ENCODE peak calls at places on chromosomes 6 and 20, in four cellular contexts. One of them, this sample, is unnamed.

GRCh38 chr20:4026093-4026601 is 10.8 kb upstream of the RNF24 start:
- DNase-seq in substantia nigra: no peak
- DNase-seq in activated CD8-positive, alpha-beta memory T cell treated with anti-CD3 and anti-CD28 coated beads for 1 hour: no peak
- DNase-seq in right lobe of liver: no peak
- DNase-seq in this sample: no peak

GRCh38 chr20:458766-459165 is 3.6 kb downstream of the TBC1D20 start:
- DNase-seq in substantia nigra: no peak
- DNase-seq in activated CD8-positive, alpha-beta memory T cell treated with anti-CD3 and anti-CD28 coated beads for 1 hour: no peak
- DNase-seq in right lobe of liver: no peak
- DNase-seq in this sample: no peak

GRCh38 chr20:44901972-44902371 is 7.9 kb upstream of the PABPC1L start:
- DNase-seq in substantia nigra: peak; percentile 17
- DNase-seq in activated CD8-positive, alpha-beta memory T cell treated with anti-CD3 and anti-CD28 coated beads for 1 hour: no peak
- DNase-seq in right lobe of liver: no peak
- DNase-seq in this sample: no peak

GRCh38 chr20:47213960-47214359 is 142.5 kb downstream of the ZMYND8 start:
- DNase-seq in substantia nigra: no peak
- DNase-seq in activated CD8-positive, alpha-beta memory T cell treated with anti-CD3 and anti-CD28 coated beads for 1 hour: no peak
- DNase-seq in right lobe of liver: no peak
- DNase-seq in this sample: no peak

GRCh38 chr20:43751167-43752050 is 24.6 kb upstream of the GTSF1L start:
- DNase-seq in substantia nigra: no peak
- DNase-seq in activated CD8-positive, alpha-beta memory T cell treated with anti-CD3 and anti-CD28 coated beads for 1 hour: no peak
- DNase-seq in right lobe of liver: no peak
- DNase-seq in this sample: no peak

GRCh38 chr20:10228330-10228729 is 9.7 kb downstream of the SNAP25 start:
- DNase-seq in substantia nigra: no peak
- DNase-seq in activated CD8-positive, alpha-beta memory T cell treated with anti-CD3 and anti-CD28 coated beads for 1 hour: no peak
- DNase-seq in right lobe of liver: no peak
- DNase-seq in this sample: no peak

GRCh38 chr6:33205172-33206026 is 944 bp downstream of the HSD17B8 start:
- DNase-seq in substantia nigra: no peak
- DNase-seq in activated CD8-positive, alpha-beta memory T cell treated with anti-CD3 and anti-CD28 coated beads for 1 hour: no peak
- DNase-seq in right lobe of liver: no peak
- DNase-seq in this sample: no peak

GRCh38 chr6:132445201-132445951 is 44.1 kb upstream of the MOXD1 start:
- DNase-seq in substantia nigra: no peak
- DNase-seq in activated CD8-positive, alpha-beta memory T cell treated with anti-CD3 and anti-CD28 coated beads for 1 hour: no peak
- DNase-seq in right lobe of liver: no peak
- DNase-seq in this sample: no peak

GRCh38 chr6:32148722-32149576 is 2.8 kb downstream of the PRRT1 start:
- DNase-seq in substantia nigra: peak; percentile 32
- DNase-seq in activated CD8-positive, alpha-beta memory T cell treated with anti-CD3 and anti-CD28 coated beads for 1 hour: peak; percentile 45
- DNase-seq in right lobe of liver: peak; percentile 68
- DNase-seq in this sample: peak; percentile 74